ENCODE peak calls at places on chromosome 6, in eight cellular contexts. One of them, this sample, is unnamed.

GRCh38 chr6:53768636-53769035 is 26.2 kb upstream of the LRRC1 start:
- DNase-seq in stimulated activated CD4-positive, alpha-beta T cell treated with anti-CD3 and anti-CD28 coated beads, Interleukin-15, amount 100 ng/mL, for 24 hours: no peak
- DNase-seq in progenitor cell of endocrine pancreas: no peak
- DNase-seq in neural crest cell: no peak
- DNase-seq in SW 1271: no peak
- DNase-seq in activated CD8-positive, alpha-beta memory T cell treated with anti-CD3 and anti-CD28 coated beads, Interleukin-2, amount 50 U/mL, for 48 hours: no peak
- DNase-seq in AG09309: no peak
- DNase-seq in H7: no peak
- DNase-seq in this sample: no peak

GRCh38 chr6:25511386-25511785 is 140.6 kb upstream of the SCGN start:
- DNase-seq in activated CD8-positive, alpha-beta memory T cell treated with anti-CD3 and anti-CD28 coated beads, Interleukin-2, amount 50 U/mL, for 48 hours: no peak
- DNase-seq in H7: no peak
- DNase-seq in neural crest cell: no peak
- DNase-seq in progenitor cell of endocrine pancreas: no peak
- DNase-seq in SW 1271: no peak
- DNase-seq in stimulated activated CD4-positive, alpha-beta T cell treated with anti-CD3 and anti-CD28 coated beads, Interleukin-15, amount 100 ng/mL, for 24 hours: no peak
- DNase-seq in AG09309: no peak
- DNase-seq in this sample: no peak

GRCh38 chr6:106257195-106257594 is 68.4 kb downstream of the ATG5 start:
- DNase-seq in AG09309: no peak
- DNase-seq in H7: no peak
- DNase-seq in neural crest cell: no peak
- DNase-seq in SW 1271: peak; percentile 11
- DNase-seq in stimulated activated CD4-positive, alpha-beta T cell treated with anti-CD3 and anti-CD28 coated beads, Interleukin-15, amount 100 ng/mL, for 24 hours: no peak
- DNase-seq in activated CD8-positive, alpha-beta memory T cell treated with anti-CD3 and anti-CD28 coated beads, Interleukin-2, amount 50 U/mL, for 48 hours: no peak
- DNase-seq in progenitor cell of endocrine pancreas: no peak
- DNase-seq in this sample: no peak

GRCh38 chr6:135251964-135252429 is 70.9 kb downstream of the MYB start:
- DNase-seq in AG09309: no peak
- DNase-seq in SW 1271: no peak
- DNase-seq in progenitor cell of endocrine pancreas: no peak
- DNase-seq in H7: no peak
- DNase-seq in activated CD8-positive, alpha-beta memory T cell treated with anti-CD3 and anti-CD28 coated beads, Interleukin-2, amount 50 U/mL, for 48 hours: no peak
- DNase-seq in stimulated activated CD4-positive, alpha-beta T cell treated with anti-CD3 and anti-CD28 coated beads, Interleukin-15, amount 100 ng/mL, for 24 hours: peak; percentile 8
- DNase-seq in neural crest cell: no peak
- DNase-seq in this sample: no peak

GRCh38 chr6:1612386-1612893 is 2.7 kb downstream of the FOXC1 start:
- DNase-seq in SW 1271: no peak
- DNase-seq in stimulated activated CD4-positive, alpha-beta T cell treated with anti-CD3 and anti-CD28 coated beads, Interleukin-15, amount 100 ng/mL, for 24 hours: no peak
- DNase-seq in AG09309: no peak
- DNase-seq in progenitor cell of endocrine pancreas: no peak
- DNase-seq in H7: peak; percentile 22
- DNase-seq in activated CD8-positive, alpha-beta memory T cell treated with anti-CD3 and anti-CD28 coated beads, Interleukin-2, amount 50 U/mL, for 48 hours: no peak
- DNase-seq in neural crest cell: no peak
- DNase-seq in this sample: no peak

GRCh38 chr6:155327326-155328073 is 13.2 kb upstream of the TFB1M start:
- DNase-seq in activated CD8-positive, alpha-beta memory T cell treated with anti-CD3 and anti-CD28 coated beads, Interleukin-2, amount 50 U/mL, for 48 hours: peak; percentile 80
- DNase-seq in neural crest cell: peak; percentile 79
- DNase-seq in stimulated activated CD4-positive, alpha-beta T cell treated with anti-CD3 and anti-CD28 coated beads, Interleukin-15, amount 100 ng/mL, for 24 hours: peak; percentile 76
- DNase-seq in H7: peak; percentile 16
- DNase-seq in progenitor cell of endocrine pancreas: peak; percentile 47
- DNase-seq in AG09309: peak; percentile 46
- DNase-seq in SW 1271: peak; percentile 64
- DNase-seq in this sample: no peak

GRCh38 chr6:119627908-119628669 is 278.5 kb upstream of the MAN1A1 start:
- DNase-seq in progenitor cell of endocrine pancreas: no peak
- DNase-seq in activated CD8-positive, alpha-beta memory T cell treated with anti-CD3 and anti-CD28 coated beads, Interleukin-2, amount 50 U/mL, for 48 hours: no peak
- DNase-seq in neural crest cell: no peak
- DNase-seq in H7: peak; percentile 14
- DNase-seq in AG09309: no peak
- DNase-seq in stimulated activated CD4-positive, alpha-beta T cell treated with anti-CD3 and anti-CD28 coated beads, Interleukin-15, amount 100 ng/mL, for 24 hours: no peak
- DNase-seq in SW 1271: no peak
- DNase-seq in this sample: peak; percentile 59

GRCh38 chr6:104686550-104687155 is 173.1 kb downstream of the HACE1 start:
- DNase-seq in neural crest cell: no peak
- DNase-seq in stimulated activated CD4-positive, alpha-beta T cell treated with anti-CD3 and anti-CD28 coated beads, Interleukin-15, amount 100 ng/mL, for 24 hours: no peak
- DNase-seq in SW 1271: no peak
- DNase-seq in H7: no peak
- DNase-seq in AG09309: no peak
- DNase-seq in activated CD8-positive, alpha-beta memory T cell treated with anti-CD3 and anti-CD28 coated beads, Interleukin-2, amount 50 U/mL, for 48 hours: no peak
- DNase-seq in progenitor cell of endocrine pancreas: no peak
- DNase-seq in this sample: no peak

GRCh38 chr6:15941168-15941567 is 187.7 kb upstream of the MYLIP start:
- DNase-seq in progenitor cell of endocrine pancreas: no peak
- DNase-seq in stimulated activated CD4-positive, alpha-beta T cell treated with anti-CD3 and anti-CD28 coated beads, Interleukin-15, amount 100 ng/mL, for 24 hours: no peak
- DNase-seq in H7: no peak
- DNase-seq in neural crest cell: no peak
- DNase-seq in AG09309: no peak
- DNase-seq in SW 1271: no peak
- DNase-seq in activated CD8-positive, alpha-beta memory T cell treated with anti-CD3 and anti-CD28 coated beads, Interleukin-2, amount 50 U/mL, for 48 hours: no peak
- DNase-seq in this sample: no peak

GRCh38 chr6:170293881-170294755 is 3.2 kb upstream of the DLL1 start:
- DNase-seq in AG09309: no peak
- DNase-seq in SW 1271: no peak
- DNase-seq in activated CD8-positive, alpha-beta memory T cell treated with anti-CD3 and anti-CD28 coated beads, Interleukin-2, amount 50 U/mL, for 48 hours: peak; percentile 46
- DNase-seq in stimulated activated CD4-positive, alpha-beta T cell treated with anti-CD3 and anti-CD28 coated beads, Interleukin-15, amount 100 ng/mL, for 24 hours: no peak
- DNase-seq in H7: peak; percentile 54
- DNase-seq in neural crest cell: no peak
- DNase-seq in progenitor cell of endocrine pancreas: no peak
- DNase-seq in this sample: no peak

GRCh38 chr6:170227521-170227983 is 63.3 kb downstream of the DLL1 start:
- DNase-seq in H7: no peak
- DNase-seq in SW 1271: no peak
- DNase-seq in activated CD8-positive, alpha-beta memory T cell treated with anti-CD3 and anti-CD28 coated beads, Interleukin-2, amount 50 U/mL, for 48 hours: no peak
- DNase-seq in stimulated activated CD4-positive, alpha-beta T cell treated with anti-CD3 and anti-CD28 coated beads, Interleukin-15, amount 100 ng/mL, for 24 hours: no peak
- DNase-seq in AG09309: no peak
- DNase-seq in neural crest cell: no peak
- DNase-seq in progenitor cell of endocrine pancreas: no peak
- DNase-seq in this sample: peak; percentile 23

GRCh38 chr6:141401168-141401567 is 731.6 kb upstream of the GJE1 start:
- DNase-seq in activated CD8-positive, alpha-beta memory T cell treated with anti-CD3 and anti-CD28 coated beads, Interleukin-2, amount 50 U/mL, for 48 hours: no peak
- DNase-seq in progenitor cell of endocrine pancreas: no peak
- DNase-seq in SW 1271: no peak
- DNase-seq in AG09309: peak; percentile 42
- DNase-seq in H7: no peak
- DNase-seq in stimulated activated CD4-positive, alpha-beta T cell treated with anti-CD3 and anti-CD28 coated beads, Interleukin-15, amount 100 ng/mL, for 24 hours: no peak
- DNase-seq in neural crest cell: no peak
- DNase-seq in this sample: no peak

GRCh38 chr6:18412073-18412472 is 24.9 kb downstream of the RNF144B start:
- DNase-seq in neural crest cell: no peak
- DNase-seq in progenitor cell of endocrine pancreas: no peak
- DNase-seq in H7: no peak
- DNase-seq in SW 1271: no peak
- DNase-seq in activated CD8-positive, alpha-beta memory T cell treated with anti-CD3 and anti-CD28 coated beads, Interleukin-2, amount 50 U/mL, for 48 hours: no peak
- DNase-seq in AG09309: no peak
- DNase-seq in stimulated activated CD4-positive, alpha-beta T cell treated with anti-CD3 and anti-CD28 coated beads, Interleukin-15, amount 100 ng/mL, for 24 hours: no peak
- DNase-seq in this sample: no peak